ENCODE peak calls at places on chromosomes 12 and 14, in five cellular contexts. E is lower lobe of right lung, Y is AG09319, X is HS-27A, W is C1 segment of cervical spinal cord. N is an unnamed sample.

GRCh38 chr12:29396774-29397173 is 15.8 kb upstream of the ERGIC2 start:
- DNase-seq in Y (no peak), W (no peak), X (no peak), E (no peak), N (no peak)

GRCh38 chr14:105119410-105120025 is 49.1 kb downstream of the JAG2 start:
- DNase-seq in Y (no peak), X (no peak), W (no peak), E (no peak), N (no peak)

GRCh38 chr12:102702447-102703114 is 214.5 kb downstream of the PAH start:
- DNase-seq in Y (peak; percentile 51), W (no peak), E (no peak), X (peak; percentile 60), N (no peak)

GRCh38 chr14:99286761-99287160 is 14.8 kb upstream of the BCL11B start:
- DNase-seq in X (no peak), E (no peak), Y (no peak), W (no peak), N (no peak)

GRCh38 chr14:50045039-50045711 is 71.2 kb downstream of the VCPKMT start:
- DNase-seq in E (peak; percentile 85), Y (peak; percentile 75), X (no peak), W (no peak), N (peak; percentile 93)

GRCh38 chr12:47725893-47726292 is 603 bp upstream of the ENDOU start:
- DNase-seq in Y (no peak), W (no peak), E (no peak), X (no peak), N (no peak)

GRCh38 chr12:95943231-95943842 is at the start of gene AMDHD1:
- DNase-seq in E (peak; percentile 74), W (no peak), Y (no peak), X (no peak), N (peak; percentile 48)

GRCh38 chr12:18898469-18898868 is 160.6 kb downstream of the CAPZA3 start:
- DNase-seq in E (no peak), X (no peak), Y (no peak), W (no peak), N (no peak)

GRCh38 chr12:47832263-47832933 is 12.7 kb upstream of the HDAC7 start:
- DNase-seq in Y (no peak), X (no peak), E (no peak), W (no peak), N (no peak)

GRCh38 chr12:100199023-100199346 is 1.6 kb upstream of the ACTR6 start:
- DNase-seq in Y (no peak), W (no peak), X (no peak), E (no peak), N (peak; percentile 28)

N was measured in colonic mucosa.